ENCODE peak calls at places on chromosomes 6 and 20, in four cellular contexts. I, K, P and S are unnamed samples.

GRCh38 chr6:23775127-23775526 is 350.9 kb upstream of the NRSN1 start:
- DNase-seq in K (no peak), I (no peak), P (no peak), S (no peak)

GRCh38 chr6:26431258-26432162 is 8.8 kb upstream of the BTN3A3 start:
- DNase-seq in K (no peak), I (no peak), P (no peak), S (no peak)

GRCh38 chr6:131061771-131062160 is 1.3 kb downstream of the EPB41L2 start:
- DNase-seq in P (no peak), I (no peak), K (no peak), S (no peak)

GRCh38 chr6:97077380-97077779 is 152.9 kb downstream of the KLHL32 start:
- DNase-seq in P (no peak), I (no peak), K (no peak), S (no peak)

GRCh38 chr6:37049990-37050853 is 44.8 kb downstream of the FGD2 start:
- DNase-seq in P (no peak), K (no peak), I (no peak), S (peak)

GRCh38 chr20:4453369-4453768 is 268.3 kb upstream of the PRND start:
- DNase-seq in K (no peak), P (no peak), I (no peak), S (no peak)

GRCh38 chr6:9370480-9370879 is 935.1 kb upstream of the SLC35B3 start:
- DNase-seq in P (no peak), I (no peak), K (no peak), S (no peak)

GRCh38 chr20:23669327-23669726 is 19.5 kb downstream of the CST4 start:
- DNase-seq in K (no peak), I (no peak), P (no peak), S (no peak)

GRCh38 chr6:43980004-43980795 is 147.1 kb downstream of the MRPL14 start:
- DNase-seq in P (peak), K (no peak), I (no peak), S (no peak)

GRCh38 chr6:17673543-17674254 is 33.0 kb downstream of the NUP153 start:
- DNase-seq in K (no peak), I (no peak), P (no peak), S (no peak)

GRCh38 chr20:49593441-49594142 is 25.7 kb upstream of the PTGIS start:
- DNase-seq in I (no peak), P (no peak), K (no peak), S (no peak)

GRCh38 chr6:151322570-151322969 is 68.8 kb downstream of the ZBTB2 start:
- DNase-seq in P (no peak), I (no peak), K (no peak), S (peak)

GRCh38 chr6:470901-471448 is 79.4 kb downstream of the IRF4 start:
- DNase-seq in P (no peak), I (no peak), K (peak), S (no peak)

GRCh38 chr6:112235956-112236355 is 18.4 kb downstream of the LAMA4 start:
- DNase-seq in K (no peak), P (no peak), I (peak), S (no peak)

GRCh38 chr6:72953901-72954494 is 271.3 kb downstream of the KHDC1L start:
- DNase-seq in P (no peak), I (peak), K (no peak), S (no peak)

GRCh38 chr6:145277358-145278097 is 457.8 kb downstream of the EPM2A start:
- DNase-seq in K (no peak), I (no peak), P (no peak), S (no peak)

GRCh38 chr6:170378502-170378901 is 71.9 kb downstream of the FAM120B start:
- DNase-seq in K (no peak), I (no peak), P (no peak), S (no peak)

GRCh38 chr6:38818691-38819090 is 103.6 kb downstream of the DNAH8 start:
- DNase-seq in K (no peak), P (no peak), I (no peak), S (no peak)

GRCh38 chr6:38822963-38823362 is 107.9 kb downstream of the DNAH8 start:
- DNase-seq in K (no peak), I (no peak), P (no peak), S (no peak)

GRCh38 chr6:38827024-38827423 is 111.9 kb downstream of the DNAH8 start:
- DNase-seq in P (no peak), K (no peak), I (no peak), S (no peak)

DNA sequence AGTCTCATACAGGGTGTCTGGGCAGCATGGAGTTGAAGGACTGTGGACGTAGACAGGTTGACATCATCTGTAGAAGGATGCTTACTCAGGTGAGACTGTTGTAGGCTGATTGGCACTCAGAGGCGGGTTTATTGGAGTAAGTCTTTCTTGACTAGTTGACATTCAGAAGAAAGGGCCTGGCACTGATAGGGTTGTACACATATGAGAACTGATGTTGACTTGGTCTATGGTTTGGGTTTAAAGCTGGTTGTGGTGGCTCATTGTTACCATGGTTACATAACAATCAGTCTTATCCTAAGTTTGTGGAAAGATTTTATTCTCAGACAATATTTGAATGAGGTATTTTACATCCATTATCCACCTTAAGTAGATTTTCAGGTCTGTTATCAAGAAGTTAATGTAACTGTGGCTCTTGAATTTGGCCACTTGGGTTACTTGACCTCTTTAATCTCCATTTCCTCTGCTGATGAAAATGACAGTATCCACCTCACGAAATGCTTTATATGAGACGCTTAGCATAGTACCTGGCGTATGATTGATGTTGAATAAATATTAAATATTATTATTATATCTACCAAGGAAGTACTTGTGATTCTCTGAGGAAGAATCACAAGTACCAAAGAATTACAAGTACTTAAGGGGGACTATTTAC is 109.3 kb downstream of the DNAH8 start:
- DNase-seq in I (no peak), P (no peak), K (no peak), S (no peak)
- TF ChIP-seq CHD1 in I (no peak), P (no peak), K (no peak), S (no peak)

GRCh38 chr6:34176261-34177031 is 30.6 kb upstream of the GRM4 start:
- DNase-seq in I (no peak), K (no peak), P (no peak), S (no peak)

GRCh38 chr6:34174846-34175399 is 29.0 kb upstream of the GRM4 start:
- DNase-seq in K (no peak), P (no peak), I (no peak), S (no peak)

GRCh38 chr6:34179106-34179720 is 33.3 kb upstream of the GRM4 start:
- DNase-seq in P (no peak), K (no peak), I (no peak), S (no peak)

GRCh38 chr6:34178361-34179105 is 32.6 kb upstream of the GRM4 start:
- DNase-seq in I (no peak), K (no peak), P (no peak), S (peak)

DNA sequence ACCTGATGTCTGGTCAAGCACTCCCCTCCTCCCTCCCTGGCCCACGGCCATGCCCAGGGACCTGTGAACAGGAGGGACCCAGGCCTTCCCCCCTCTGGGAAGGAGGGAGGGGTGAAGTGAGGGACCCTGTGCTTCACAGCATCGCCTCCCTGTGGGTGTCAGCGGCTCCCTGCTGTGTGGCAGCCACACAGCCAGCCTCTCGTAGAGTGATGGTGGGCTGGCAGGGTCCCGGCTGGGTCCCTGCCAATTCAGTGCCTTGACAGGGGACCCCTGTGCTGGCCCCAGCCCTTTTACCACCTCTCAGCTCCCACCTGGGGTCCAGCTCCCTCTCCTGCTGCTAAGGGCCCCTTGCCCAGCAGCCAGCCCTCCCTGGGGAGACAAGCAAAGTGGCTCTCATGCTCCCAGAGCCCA is 31.3 kb upstream of the GRM4 start:
- DNase-seq in I (no peak), P (no peak), K (no peak), S (no peak)
- TF ChIP-seq CHD1 in I (no peak), P (no peak), K (no peak), S (no peak)

GRCh38 chr6:3367630-3368029 is 89.2 kb downstream of the SLC22A23 start:
- DNase-seq in K (no peak), P (no peak), I (no peak), S (no peak)
- TF ChIP-seq CHD1 in K (no peak), P (no peak), I (no peak), S (no peak)

DNA sequence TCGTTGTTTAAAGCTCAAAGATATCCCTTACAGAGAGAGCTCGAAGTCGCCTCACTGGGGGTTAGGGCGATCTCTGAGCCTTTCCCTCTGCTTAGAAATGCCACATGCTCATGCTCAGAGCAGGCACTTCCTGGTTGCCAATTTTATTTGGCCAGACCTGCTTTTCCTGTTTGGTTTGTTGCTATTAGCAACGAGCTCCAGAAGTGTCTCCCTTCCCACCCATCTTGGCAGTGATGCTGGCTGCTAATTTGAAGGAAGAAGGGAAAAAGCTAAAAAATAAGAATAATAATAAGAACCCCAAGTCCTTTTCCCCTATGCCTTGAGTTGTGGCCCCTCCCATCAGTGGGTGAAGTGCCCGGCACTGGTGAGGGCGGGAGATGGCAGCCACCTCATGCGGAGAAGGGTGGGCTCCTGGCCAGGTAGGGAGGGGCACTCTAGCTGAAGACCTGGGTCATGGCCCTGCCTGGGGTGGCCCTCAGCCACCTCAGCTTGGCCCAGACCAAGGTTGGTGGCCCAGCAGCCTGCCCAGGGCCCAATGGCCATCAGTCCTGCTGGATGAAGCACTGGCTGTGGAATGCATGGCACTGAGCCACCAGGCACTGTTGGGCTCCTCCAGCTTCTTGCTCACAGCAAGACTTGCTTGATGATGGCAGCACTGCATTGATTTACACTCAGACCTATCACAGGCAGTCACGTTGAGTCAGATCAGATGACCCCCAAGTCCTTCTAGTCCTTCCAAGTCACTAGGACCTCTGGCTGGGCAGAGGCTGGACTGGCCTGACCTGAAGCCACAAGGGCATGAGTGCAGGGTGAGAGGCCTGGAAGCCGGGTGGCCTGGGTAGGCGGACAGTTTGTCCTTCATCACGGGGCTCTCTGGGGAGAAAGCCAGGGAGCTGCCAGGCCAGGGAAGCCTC is 79.0 kb downstream of the SYNJ2 start:
- DNase-seq in K (no peak), I (peak), P (no peak), S (no peak)
- TF ChIP-seq CHD1 in K (no peak), I (peak), P (no peak), S (no peak)

DNA sequence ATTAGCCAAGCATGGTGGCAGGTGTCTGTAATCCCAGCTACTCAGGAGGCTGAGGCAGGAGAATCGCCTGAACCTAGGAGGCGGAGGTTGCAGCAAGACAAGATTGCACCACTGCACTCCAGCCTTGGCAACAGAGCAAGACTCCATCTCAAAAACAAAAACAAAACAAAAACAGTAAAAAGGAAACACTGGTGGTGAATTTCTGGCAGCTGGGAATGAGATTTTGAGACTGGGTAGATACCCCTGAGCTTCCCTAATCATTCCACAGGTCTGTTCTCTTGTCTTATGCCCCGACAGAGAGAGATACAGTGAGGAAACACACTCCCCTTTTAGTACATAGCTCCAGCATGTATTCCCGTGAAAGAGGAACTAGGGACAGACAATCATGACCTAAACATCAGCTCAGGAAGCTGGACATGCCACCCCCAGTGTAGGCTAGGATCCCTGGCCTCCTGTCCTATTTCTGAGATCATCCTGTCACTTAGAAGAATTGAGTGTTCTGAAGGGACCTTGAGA is 9.6 kb downstream of the MAN1A1 start:
- DNase-seq in P (no peak), K (no peak), I (no peak), S (no peak)
- TF ChIP-seq CHD1 in P (no peak), K (no peak), I (no peak), S (no peak)

DNA sequence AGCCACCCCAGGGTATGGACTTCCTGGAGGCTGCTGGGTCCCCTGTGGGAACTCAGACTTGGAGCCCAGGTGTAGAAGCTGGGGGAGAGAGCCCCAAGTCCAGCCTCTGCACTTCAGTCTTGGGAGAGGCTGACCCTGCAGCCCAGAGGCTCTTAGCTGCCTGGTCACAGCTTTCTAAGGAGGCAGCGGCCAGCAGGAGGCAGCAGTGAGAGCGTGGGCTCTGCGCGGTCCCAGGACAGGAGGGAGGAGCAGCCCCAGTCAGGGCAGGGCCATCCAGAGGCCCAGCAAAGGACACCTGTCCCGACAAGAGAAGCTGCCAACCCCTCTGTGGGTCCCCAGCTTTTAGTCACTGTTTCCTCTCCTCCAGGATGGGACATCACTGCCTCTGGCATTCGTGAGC is 9.4 kb downstream of the TREML2 start:
- DNase-seq in I (no peak), P (peak), K (no peak), S (peak)
- TF ChIP-seq CHD1 in I (no peak), P (no peak), K (no peak), S (no peak)